ENCODE peak calls at places on chromosomes 16 and 17, in eight cellular contexts. I, U, G, Z, N, J, P and H are unnamed samples.

GRCh38 chr17:43984521-43984920 is 19.9 kb upstream of the NAGS start:
- DNase-seq in I (no peak), U (no peak), G (no peak), Z (no peak), N (peak; percentile 52), J (no peak), P (no peak), H (no peak)

GRCh38 chr17:72778161-72779151 is 314.0 kb downstream of the SLC39A11 start:
- DNase-seq in I (no peak), U (no peak), G (no peak), Z (no peak), N (no peak), J (no peak), P (no peak), H (no peak)

GRCh38 chr17:60743812-60744211 is 66.2 kb downstream of the BCAS3 start:
- DNase-seq in I (no peak), U (no peak), G (no peak), Z (peak; percentile 28), N (no peak), J (peak; percentile 5), P (peak; percentile 9), H (peak; percentile 37)

GRCh38 chr16:68599586-68599985 is 45.5 kb upstream of the CDH3 start:
- DNase-seq in I (no peak), U (no peak), G (no peak), Z (no peak), N (no peak), J (no peak), P (no peak), H (no peak)

GRCh38 chr16:85777583-85778310 is 21.6 kb downstream of the EMC8 start:
- DNase-seq in I (no peak), U (no peak), G (no peak), Z (no peak), N (no peak), J (no peak), P (no peak), H (no peak)

GRCh38 chr17:14442798-14443553 is 142.1 kb downstream of the HS3ST3B1 start:
- DNase-seq in I (no peak), U (no peak), G (no peak), Z (no peak), N (no peak), J (no peak), P (no peak), H (no peak)

GRCh38 chr17:2094891-2095535 is 40.1 kb downstream of the HIC1 start:
- DNase-seq in I (no peak), U (peak; percentile 89), G (no peak), Z (no peak), N (peak; percentile 56), J (peak; percentile 67), P (no peak), H (no peak)

GRCh38 chr17:80619535-80620235 is 75.0 kb downstream of the RPTOR start:
- DNase-seq in I (no peak), U (no peak), G (no peak), Z (peak; percentile 84), N (no peak), J (no peak), P (peak; percentile 15), H (peak; percentile 60)

GRCh38 chr16:57253410-57253927 is 8.4 kb downstream of the ARL2BP start:
- DNase-seq in I (no peak), U (no peak), G (no peak), Z (no peak), N (no peak), J (no peak), P (no peak), H (no peak)

GRCh38 chr17:46764709-46765401 is 53.6 kb downstream of the WNT3 start:
- DNase-seq in I (no peak), U (peak; percentile 84), G (peak; percentile 43), Z (no peak), N (no peak), J (no peak), P (no peak), H (no peak)

DNA sequence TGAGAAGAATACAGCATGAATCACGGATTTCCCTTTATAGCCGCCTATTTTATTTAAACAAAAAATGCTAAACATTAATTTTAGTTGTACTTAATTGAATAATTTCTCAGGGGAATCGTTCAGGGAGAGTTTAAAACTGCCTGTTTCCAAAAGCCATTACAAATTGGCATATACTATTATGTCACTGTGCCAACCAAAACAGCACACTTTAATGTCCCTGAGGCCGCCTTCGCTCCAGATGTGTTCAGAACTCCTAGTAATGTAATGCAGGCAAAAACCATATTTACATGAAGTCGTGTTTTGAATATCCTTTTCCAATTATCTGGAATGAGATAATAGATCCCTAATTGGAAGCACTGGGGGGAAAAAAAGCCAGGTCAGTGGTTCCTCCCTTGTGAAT is 166.2 kb downstream of the STX8 start:
- DNase-seq in I (no peak), U (no peak), G (no peak), Z (no peak), N (no peak), J (no peak), P (no peak), H (no peak)
- H3K4me1 ChIP-seq in I (no peaks in the 10 kb centered on the region), U (no peaks in the 10 kb centered on the region), G (peaks cover 6% of the 10 kb centered on the region), Z (no peaks in the 10 kb centered on the region), N (peaks cover 13% of the 10 kb centered on the region), J (no peaks in the 10 kb centered on the region), P (peaks cover 11% of the 10 kb centered on the region), H (no peaks in the 10 kb centered on the region)

GRCh38 chr17:19555746-19556145 is 22.1 kb downstream of the SLC47A1 start:
- DNase-seq in I (no peak), U (no peak), G (no peak), Z (no peak), N (no peak), J (no peak), P (no peak), H (no peak)
- TF ChIP-seq CTCF in I (no peak), U (no peak), G (no peak), Z (no peak), N (no peak), J (no peak), P (no peak), H (no peak)

DNA sequence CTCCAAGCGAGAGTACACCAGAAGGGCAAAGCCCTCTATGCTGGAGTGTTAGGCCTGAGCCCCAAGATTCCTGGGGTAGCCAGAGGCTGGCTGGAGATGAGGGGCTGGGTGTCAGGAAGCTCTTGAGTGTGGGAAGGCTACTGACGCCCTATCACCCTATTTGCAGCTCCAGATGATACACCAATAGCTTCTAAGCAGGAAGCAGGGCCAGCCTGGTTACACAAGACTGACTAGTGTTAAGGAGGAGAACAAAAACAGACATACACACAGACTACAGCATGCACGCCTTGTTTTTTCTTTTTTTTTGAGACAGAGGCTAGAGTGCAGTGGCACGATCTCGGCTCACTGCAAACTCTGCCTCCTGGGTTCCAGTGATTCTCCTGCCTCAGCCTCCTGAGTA is 15.9 kb downstream of the POLR3K start:
- DNase-seq in I (no peak), U (no peak), G (no peak), Z (no peak), N (no peak), J (no peak), P (no peak), H (no peak)
- H3K4me1 ChIP-seq in I (peaks cover 22% of the 10 kb centered on the region), U (peaks cover 16% of the 10 kb centered on the region), G (no peaks in the 10 kb centered on the region), Z (peaks cover 7% of the 10 kb centered on the region), N (no peaks in the 10 kb centered on the region), J (peaks cover 8% of the 10 kb centered on the region), P (peaks cover 3% of the 10 kb centered on the region), H (no peaks in the 10 kb centered on the region)

GRCh38 chr16:65410801-65411200 is 288.9 kb upstream of the CDH11 start:
- DNase-seq in I (no peak), U (no peak), G (no peak), Z (no peak), N (no peak), J (no peak), P (no peak), H (no peak)
- TF ChIP-seq CTCF in I (no peak), U (no peak), G (no peak), Z (no peak), N (no peak), J (no peak), P (no peak), H (no peak)

GRCh38 chr16:82732461-82732860 is 105.7 kb downstream of the CDH13 start:
- DNase-seq in I (no peak), U (no peak), G (no peak), Z (no peak), N (no peak), J (no peak), P (no peak), H (no peak)

GRCh38 chr16:82735176-82735575 is 108.4 kb downstream of the CDH13 start:
- DNase-seq in I (peak; percentile 43), U (no peak), G (peak; percentile 20), Z (no peak), N (no peak), J (peak; percentile 65), P (no peak), H (no peak)

GRCh38 chr16:82736161-82736697 is 109.5 kb downstream of the CDH13 start:
- DNase-seq in I (no peak), U (no peak), G (no peak), Z (no peak), N (no peak), J (peak; percentile 17), P (no peak), H (no peak)

GRCh38 chr16:82738699-82739098 is 111.9 kb downstream of the CDH13 start:
- DNase-seq in I (no peak), U (no peak), G (no peak), Z (no peak), N (no peak), J (peak; percentile 3), P (no peak), H (peak; percentile 8)

DNA sequence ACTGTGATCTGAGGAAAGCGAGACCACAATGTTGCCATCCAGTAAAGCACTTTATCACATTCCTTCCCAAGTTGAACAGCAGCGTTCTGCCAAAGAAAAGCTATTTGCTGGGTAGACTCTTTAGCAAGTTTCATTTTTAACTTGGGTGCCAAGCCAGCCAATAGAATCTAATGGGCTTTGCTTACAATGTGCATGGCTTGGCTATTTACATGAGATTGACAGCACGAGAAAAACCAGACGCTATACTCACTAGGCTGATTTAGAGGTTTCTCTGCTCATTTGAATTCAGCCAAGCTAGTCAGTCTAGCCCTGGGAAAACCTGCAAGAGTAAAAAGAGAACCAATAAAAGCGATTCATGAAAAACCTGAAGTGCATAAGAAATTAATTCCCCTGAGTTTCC is 108.9 kb downstream of the CDH13 start:
- DNase-seq in I (peak; percentile 62), U (no peak), G (no peak), Z (no peak), N (no peak), J (peak; percentile 82), P (no peak), H (no peak)
- H3K4me1 ChIP-seq in I (peaks cover 25% of the 10 kb centered on the region), U (peaks cover 6% of the 10 kb centered on the region), G (peaks cover 73% of the 10 kb centered on the region), Z (no peaks in the 10 kb centered on the region), N (no peaks in the 10 kb centered on the region), J (peaks cover 61% of the 10 kb centered on the region), P (no peaks in the 10 kb centered on the region), H (no peaks in the 10 kb centered on the region)

GRCh38 chr17:79597996-79598557 is 12.8 kb downstream of the RBFOX3 start:
- DNase-seq in I (no peak), U (no peak), G (no peak), Z (no peak), N (no peak), J (no peak), P (no peak), H (no peak)
- TF ChIP-seq CTCF in I (no peak), U (no peak), G (no peak), Z (peak; percentile 18), N (no peak), J (no peak), P (no peak), H (no peak)

GRCh38 chr17:4509923-4510614 is 11.4 kb downstream of the SPNS2 start:
- DNase-seq in I (no peak), U (no peak), G (peak; percentile 62), Z (no peak), N (no peak), J (no peak), P (no peak), H (no peak)
- H3K4me1 ChIP-seq in I (peaks cover 5% of the 10 kb centered on the region), U (peaks cover 96% of the 10 kb centered on the region), G (peaks cover 7% of the 10 kb centered on the region), Z (peaks cover 28% of the 10 kb centered on the region), N (peaks cover 11% of the 10 kb centered on the region), J (peaks cover 8% of the 10 kb centered on the region), P (no peaks in the 10 kb centered on the region), H (peaks cover 24% of the 10 kb centered on the region)